ENCODE peak calls at places on chromosomes 5 and 9, in seven cellular contexts. One of them, this sample, is unnamed. For H3K27me3 and H3K4me1, the result is how much of the 10 kb centered on the place peaks cover.

GRCh38 chr5:56549096-56549886 is 266.1 kb upstream of the MAP3K1 start:
- DNase-seq in hepatocyte: no peak
- DNase-seq in CD8-positive, alpha-beta T cell: no peak
- DNase-seq in pancreas: no peak
- DNase-seq in left ventricle myocardium inferior: no peak
- DNase-seq in cardiac muscle cell: no peak
- DNase-seq in astrocyte: no peak
- DNase-seq in this sample: no peak

GRCh38 chr5:131795879-131796792 is 681 bp downstream of the FNIP1 start:
- DNase-seq in cardiac muscle cell: peak
- DNase-seq in hepatocyte: peak
- DNase-seq in astrocyte: peak
- DNase-seq in CD8-positive, alpha-beta T cell: peak
- DNase-seq in pancreas: peak
- DNase-seq in left ventricle myocardium inferior: peak
- DNase-seq in this sample: peak

GRCh38 chr9:74066605-74067004 is 430.5 kb upstream of the RORB start:
- DNase-seq in left ventricle myocardium inferior: no peak
- DNase-seq in cardiac muscle cell: no peak
- DNase-seq in hepatocyte: no peak
- DNase-seq in pancreas: no peak
- DNase-seq in astrocyte: no peak
- DNase-seq in CD8-positive, alpha-beta T cell: no peak
- DNase-seq in this sample: no peak

GRCh38 chr5:159915913-159916840 is at the start of gene ADRA1B:
- DNase-seq in pancreas: peak
- DNase-seq in CD8-positive, alpha-beta T cell: peak
- DNase-seq in cardiac muscle cell: peak
- DNase-seq in left ventricle myocardium inferior: peak
- DNase-seq in astrocyte: no peak
- DNase-seq in hepatocyte: peak
- DNase-seq in this sample: peak

GRCh38 chr5:44364097-44364496 is 25.1 kb downstream of the FGF10 start:
- DNase-seq in hepatocyte: no peak
- DNase-seq in CD8-positive, alpha-beta T cell: no peak
- DNase-seq in pancreas: no peak
- DNase-seq in astrocyte: no peak
- DNase-seq in cardiac muscle cell: no peak
- DNase-seq in left ventricle myocardium inferior: no peak
- DNase-seq in this sample: no peak

GRCh38 chr5:91383956-91384300 is 811 bp upstream of the ARRDC3 start:
- DNase-seq in CD8-positive, alpha-beta T cell: no peak
- DNase-seq in hepatocyte: peak
- DNase-seq in pancreas: no peak
- DNase-seq in left ventricle myocardium inferior: peak
- DNase-seq in astrocyte: no peak
- DNase-seq in cardiac muscle cell: no peak
- DNase-seq in this sample: no peak

GRCh38 chr9:133492061-133493021 is 13.4 kb upstream of the SLC2A6 start:
- DNase-seq in left ventricle myocardium inferior: no peak
- DNase-seq in pancreas: no peak
- DNase-seq in hepatocyte: no peak
- DNase-seq in cardiac muscle cell: no peak
- DNase-seq in CD8-positive, alpha-beta T cell: no peak
- DNase-seq in astrocyte: no peak
- DNase-seq in this sample: no peak

GRCh38 chr9:72065076-72065475 is 4.7 kb upstream of the C9orf57 start:
- DNase-seq in hepatocyte: no peak
- DNase-seq in cardiac muscle cell: no peak
- DNase-seq in astrocyte: no peak
- DNase-seq in CD8-positive, alpha-beta T cell: no peak
- DNase-seq in pancreas: no peak
- DNase-seq in left ventricle myocardium inferior: no peak
- DNase-seq in this sample: no peak

GRCh38 chr9:77819672-77820071 is 171.6 kb upstream of the GNA14 start:
- DNase-seq in cardiac muscle cell: no peak
- DNase-seq in hepatocyte: no peak
- DNase-seq in pancreas: no peak
- DNase-seq in left ventricle myocardium inferior: no peak
- DNase-seq in CD8-positive, alpha-beta T cell: no peak
- DNase-seq in astrocyte: peak
- DNase-seq in this sample: no peak

GRCh38 chr9:72477862-72478564 is 43.4 kb upstream of the TMC1 start:
- DNase-seq in astrocyte: peak
- DNase-seq in pancreas: no peak
- DNase-seq in left ventricle myocardium inferior: no peak
- DNase-seq in CD8-positive, alpha-beta T cell: no peak
- DNase-seq in cardiac muscle cell: peak
- DNase-seq in hepatocyte: peak
- DNase-seq in this sample: no peak

GRCh38 chr5:172479034-172479783 is 24.9 kb upstream of the SH3PXD2B start:
- DNase-seq in cardiac muscle cell: peak
- DNase-seq in hepatocyte: peak
- DNase-seq in pancreas: peak
- DNase-seq in left ventricle myocardium inferior: peak
- DNase-seq in CD8-positive, alpha-beta T cell: peak
- DNase-seq in astrocyte: peak
- DNase-seq in this sample: peak

GRCh38 chr9:70455993-70456704 is 41.7 kb upstream of the KLF9 start:
- DNase-seq in pancreas: peak
- DNase-seq in astrocyte: no peak
- DNase-seq in cardiac muscle cell: no peak
- DNase-seq in hepatocyte: no peak
- DNase-seq in CD8-positive, alpha-beta T cell: no peak
- DNase-seq in left ventricle myocardium inferior: no peak
- DNase-seq in this sample: no peak

GRCh38 chr9:131394464-131395026 is 659 bp downstream of the PRRC2B start:
- DNase-seq in astrocyte: no peak
- DNase-seq in CD8-positive, alpha-beta T cell: peak
- DNase-seq in hepatocyte: peak
- DNase-seq in cardiac muscle cell: peak
- DNase-seq in pancreas: peak
- DNase-seq in left ventricle myocardium inferior: peak
- DNase-seq in this sample: peak

GRCh38 chr9:110626109-110626829 is 42.3 kb upstream of the MUSK start:
- DNase-seq in cardiac muscle cell: no peak
- DNase-seq in hepatocyte: no peak
- DNase-seq in CD8-positive, alpha-beta T cell: no peak
- DNase-seq in pancreas: no peak
- DNase-seq in left ventricle myocardium inferior: no peak
- DNase-seq in astrocyte: peak
- DNase-seq in this sample: no peak

GRCh38 chr5:33180900-33181299 is 259.9 kb upstream of the TARS1 start:
- DNase-seq in left ventricle myocardium inferior: no peak
- DNase-seq in pancreas: no peak
- DNase-seq in astrocyte: peak
- DNase-seq in hepatocyte: no peak
- DNase-seq in cardiac muscle cell: peak
- DNase-seq in CD8-positive, alpha-beta T cell: no peak
- DNase-seq in this sample: no peak

GRCh38 chr5:37435261-37435660 is 56.1 kb downstream of the WDR70 start:
- DNase-seq in left ventricle myocardium inferior: no peak
- DNase-seq in pancreas: no peak
- DNase-seq in hepatocyte: no peak
- DNase-seq in cardiac muscle cell: no peak
- DNase-seq in CD8-positive, alpha-beta T cell: no peak
- DNase-seq in astrocyte: peak
- DNase-seq in this sample: no peak

GRCh38 chr5:129905467-129906176 is 1.4 kb downstream of the CHSY3 start:
- DNase-seq in cardiac muscle cell: peak
- DNase-seq in left ventricle myocardium inferior: no peak
- DNase-seq in pancreas: peak
- DNase-seq in astrocyte: no peak
- DNase-seq in hepatocyte: peak
- DNase-seq in CD8-positive, alpha-beta T cell: no peak
- DNase-seq in this sample: peak

GRCh38 chr9:16058131-16058549 is 505.3 kb downstream of the CCDC171 start:
- DNase-seq in left ventricle myocardium inferior: no peak
- DNase-seq in hepatocyte: no peak
- DNase-seq in astrocyte: peak
- DNase-seq in cardiac muscle cell: no peak
- DNase-seq in pancreas: no peak
- DNase-seq in CD8-positive, alpha-beta T cell: no peak
- DNase-seq in this sample: no peak

GRCh38 chr5:34772691-34773090 is 66.3 kb upstream of the TTC23L start:
- DNase-seq in pancreas: no peak
- DNase-seq in cardiac muscle cell: no peak
- DNase-seq in hepatocyte: no peak
- DNase-seq in CD8-positive, alpha-beta T cell: no peak
- DNase-seq in left ventricle myocardium inferior: no peak
- DNase-seq in astrocyte: no peak
- DNase-seq in this sample: no peak

GRCh38 chr5:52544738-52545137 is 243.0 kb upstream of the ITGA1 start:
- DNase-seq in left ventricle myocardium inferior: no peak
- DNase-seq in hepatocyte: no peak
- DNase-seq in astrocyte: no peak
- DNase-seq in pancreas: no peak
- DNase-seq in cardiac muscle cell: no peak
- DNase-seq in CD8-positive, alpha-beta T cell: no peak
- DNase-seq in this sample: no peak

GRCh38 chr5:57441557-57441956 is 41.1 kb downstream of the ACTBL2 start:
- DNase-seq in pancreas: no peak
- DNase-seq in CD8-positive, alpha-beta T cell: no peak
- DNase-seq in left ventricle myocardium inferior: no peak
- DNase-seq in hepatocyte: peak
- DNase-seq in cardiac muscle cell: no peak
- DNase-seq in astrocyte: peak
- DNase-seq in this sample: no peak

GRCh38 chr5:6827815-6828214 is 114.6 kb downstream of the TENT4A start:
- DNase-seq in left ventricle myocardium inferior: no peak
- DNase-seq in cardiac muscle cell: peak
- DNase-seq in pancreas: no peak
- DNase-seq in astrocyte: no peak
- DNase-seq in hepatocyte: peak
- DNase-seq in CD8-positive, alpha-beta T cell: no peak
- DNase-seq in this sample: no peak

GRCh38 chr5:149256451-149256850 is 15.2 kb upstream of the AFAP1L1 start:
- DNase-seq in pancreas: no peak
- DNase-seq in left ventricle myocardium inferior: no peak
- DNase-seq in cardiac muscle cell: no peak
- DNase-seq in CD8-positive, alpha-beta T cell: no peak
- DNase-seq in astrocyte: peak
- DNase-seq in hepatocyte: no peak
- DNase-seq in this sample: no peak

GRCh38 chr5:149251546-149251945 is 20.1 kb upstream of the AFAP1L1 start:
- DNase-seq in left ventricle myocardium inferior: no peak
- DNase-seq in hepatocyte: no peak
- DNase-seq in CD8-positive, alpha-beta T cell: no peak
- DNase-seq in astrocyte: no peak
- DNase-seq in pancreas: no peak
- DNase-seq in cardiac muscle cell: no peak
- DNase-seq in this sample: no peak

GRCh38 chr5:149257875-149258705 is 13.6 kb upstream of the AFAP1L1 start:
- DNase-seq in hepatocyte: no peak
- DNase-seq in cardiac muscle cell: no peak
- DNase-seq in CD8-positive, alpha-beta T cell: no peak
- DNase-seq in pancreas: no peak
- DNase-seq in left ventricle myocardium inferior: no peak
- DNase-seq in astrocyte: peak
- DNase-seq in this sample: no peak

DNA sequence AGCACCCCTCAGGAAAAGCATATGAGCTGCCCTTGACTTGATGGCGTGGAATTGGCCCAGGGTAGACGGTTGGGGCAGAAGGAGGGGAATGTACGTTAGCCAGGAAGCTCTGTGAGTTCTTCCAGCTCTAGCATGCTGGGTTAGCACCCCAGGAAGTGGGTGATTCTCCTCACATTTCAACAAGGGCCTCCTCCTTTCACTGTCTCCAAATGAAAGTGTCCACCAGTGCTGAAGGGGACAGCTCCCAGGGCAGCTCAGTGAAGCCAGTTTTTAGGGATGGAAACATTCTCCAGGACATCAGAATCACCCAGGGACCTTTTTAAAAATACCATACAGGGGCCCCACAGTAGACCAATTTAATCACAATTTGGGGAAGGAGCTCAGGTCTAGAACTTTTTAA is 17.2 kb upstream of the AFAP1L1 start:
- DNase-seq in hepatocyte: peak
- DNase-seq in cardiac muscle cell: peak
- DNase-seq in astrocyte: no peak
- DNase-seq in pancreas: no peak
- DNase-seq in left ventricle myocardium inferior: no peak
- DNase-seq in CD8-positive, alpha-beta T cell: no peak
- DNase-seq in this sample: no peak
- H3K27me3 ChIP-seq in hepatocyte: under half
- H3K27me3 ChIP-seq in cardiac muscle cell: under half
- H3K27me3 ChIP-seq in astrocyte: under half
- H3K27me3 ChIP-seq in pancreas: under half
- H3K27me3 ChIP-seq in left ventricle myocardium inferior: under half
- H3K27me3 ChIP-seq in CD8-positive, alpha-beta T cell: under half
- H3K27me3 ChIP-seq in this sample: under half

GRCh38 chr5:116023619-116024018 is 8.7 kb upstream of the ARL14EPL start:
- DNase-seq in pancreas: no peak
- DNase-seq in cardiac muscle cell: no peak
- DNase-seq in left ventricle myocardium inferior: no peak
- DNase-seq in CD8-positive, alpha-beta T cell: no peak
- DNase-seq in hepatocyte: no peak
- DNase-seq in astrocyte: no peak
- DNase-seq in this sample: no peak
- TF ChIP-seq CTCF in pancreas: no peak
- TF ChIP-seq CTCF in cardiac muscle cell: peak
- TF ChIP-seq CTCF in left ventricle myocardium inferior: no peak
- TF ChIP-seq CTCF in CD8-positive, alpha-beta T cell: no peak
- TF ChIP-seq CTCF in hepatocyte: no peak
- TF ChIP-seq CTCF in astrocyte: peak
- TF ChIP-seq CTCF in this sample: no peak

DNA sequence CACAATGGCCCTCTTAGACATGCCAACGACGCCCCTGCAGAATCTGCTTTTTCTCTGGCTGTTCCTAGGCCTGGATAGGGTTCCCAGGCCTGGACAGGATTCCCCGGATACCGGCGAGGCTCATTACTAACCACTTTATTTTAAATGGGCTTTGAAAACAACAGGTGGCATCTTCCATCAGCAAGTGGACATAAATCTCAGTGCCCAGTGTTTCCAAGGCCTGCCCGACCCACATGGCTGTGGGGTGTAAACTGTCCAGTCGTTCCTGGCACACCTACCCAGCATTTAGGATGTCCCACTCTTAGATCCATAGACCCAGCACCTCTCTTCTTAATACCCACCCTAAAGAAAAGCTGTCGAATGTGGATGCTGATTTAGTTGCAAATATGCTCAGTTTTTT is 896 bp downstream of the CMBL start:
- DNase-seq in pancreas: no peak
- DNase-seq in hepatocyte: no peak
- DNase-seq in left ventricle myocardium inferior: no peak
- DNase-seq in cardiac muscle cell: no peak
- DNase-seq in astrocyte: no peak
- DNase-seq in CD8-positive, alpha-beta T cell: no peak
- DNase-seq in this sample: no peak
- H3K4me1 ChIP-seq in pancreas: half or more
- H3K4me1 ChIP-seq in hepatocyte: under half
- H3K4me1 ChIP-seq in left ventricle myocardium inferior: half or more
- H3K4me1 ChIP-seq in cardiac muscle cell: under half
- H3K4me1 ChIP-seq in astrocyte: under half
- H3K4me1 ChIP-seq in CD8-positive, alpha-beta T cell: under half
- H3K4me1 ChIP-seq in this sample: under half

DNA sequence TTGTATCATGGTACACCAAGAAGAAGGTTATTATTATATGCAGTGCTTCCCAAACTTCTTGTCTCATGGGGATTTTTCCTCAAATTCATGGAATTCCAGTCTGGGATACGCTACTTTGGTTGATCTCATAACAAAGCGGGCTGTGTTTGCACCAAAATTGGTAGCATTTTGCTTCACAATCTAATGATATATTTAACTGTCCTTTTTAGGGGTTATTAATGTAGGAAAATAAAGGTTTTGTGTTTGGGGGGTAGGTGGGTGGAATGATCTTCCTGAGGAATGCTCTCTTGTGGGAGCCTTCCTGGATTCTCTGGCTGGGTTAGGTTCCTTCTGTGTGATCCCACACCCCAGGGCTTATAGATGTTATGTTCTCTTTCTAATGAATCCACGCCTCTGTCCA is 116.3 kb upstream of the PANK3 start:
- DNase-seq in left ventricle myocardium inferior: no peak
- DNase-seq in CD8-positive, alpha-beta T cell: no peak
- DNase-seq in hepatocyte: no peak
- DNase-seq in pancreas: no peak
- DNase-seq in cardiac muscle cell: no peak
- DNase-seq in astrocyte: no peak
- DNase-seq in this sample: no peak
- H3K27me3 ChIP-seq in left ventricle myocardium inferior: under half
- H3K27me3 ChIP-seq in CD8-positive, alpha-beta T cell: under half
- H3K27me3 ChIP-seq in hepatocyte: under half
- H3K27me3 ChIP-seq in pancreas: under half
- H3K27me3 ChIP-seq in cardiac muscle cell: under half
- H3K27me3 ChIP-seq in astrocyte: under half
- H3K27me3 ChIP-seq in this sample: under half

This sample was measured in tibial artery.